ENCODE peak calls at places on chromosome 1, in eight cellular contexts. P, T, K, H, W, L, Y and A are unnamed samples.

GRCh38 chr1:214551436-214552173 is at the start of gene PTPN14:
- DNase-seq in T (peak), P (peak), H (peak), Y (peak), L (peak), K (peak), W (no peak), A (peak)

GRCh38 chr1:235160395-235160964 is 570 bp downstream of the RBM34 start:
- DNase-seq in Y (peak), H (peak), W (no peak), K (peak), P (peak), T (no peak), L (no peak), A (no peak)

GRCh38 chr1:64881281-64881680 is 85.1 kb downstream of the JAK1 start:
- DNase-seq in L (no peak), W (no peak), K (peak), T (no peak), Y (no peak), H (no peak), P (no peak), A (no peak)

GRCh38 chr1:8847990-8848389 is 30.5 kb downstream of the ENO1 start:
- DNase-seq in T (no peak), L (no peak), P (peak), K (peak), H (no peak), Y (peak), W (no peak), A (peak)

GRCh38 chr1:162627662-162628296 is 4.5 kb upstream of the DDR2 start:
- DNase-seq in W (no peak), Y (peak), H (peak), T (no peak), K (no peak), P (peak), L (peak), A (peak)

GRCh38 chr1:221979461-221980032 is 237.7 kb upstream of the DUSP10 start:
- DNase-seq in T (no peak), Y (no peak), H (no peak), P (no peak), L (no peak), W (no peak), K (no peak), A (no peak)

GRCh38 chr1:171814692-171815091 is 26.6 kb upstream of the DNM3 start:
- DNase-seq in K (peak), Y (no peak), L (no peak), T (no peak), P (no peak), H (no peak), W (no peak), A (no peak)

GRCh38 chr1:19028110-19028509 is 71.6 kb upstream of the IFFO2 start:
- DNase-seq in W (no peak), K (no peak), H (peak), L (no peak), Y (no peak), T (no peak), P (peak), A (peak)

GRCh38 chr1:235060607-235061470 is 67.8 kb downstream of the TOMM20 start:
- DNase-seq in H (peak), T (no peak), P (no peak), L (no peak), W (no peak), K (no peak), Y (no peak), A (no peak)